ENCODE peak calls at places on chromosomes 13 and 19, in five cellular contexts. R is AG04449, S is GM23338, X is fibroblast of villous mesenchyme, Z is tibial nerve. N is an unnamed sample.

GRCh38 chr19:18156841-18157464 is 4.0 kb downstream of the PIK3R2 start:
- DNase-seq in S (no peak), Z (peak), X (peak), R (peak), N (peak)

GRCh38 chr19:11460207-11460606 is 20.6 kb downstream of the ELAVL3 start:
- DNase-seq in S (no peak), X (no peak), R (no peak), Z (no peak), N (no peak)

GRCh38 chr13:59531571-59532091 is 632.1 kb downstream of the DIAPH3 start:
- DNase-seq in Z (peak), R (peak), X (peak), S (peak), N (peak)

GRCh38 chr19:56133858-56134654 is 7.0 kb upstream of the ZNF444 start:
- DNase-seq in R (no peak), S (no peak), X (no peak), Z (no peak), N (peak)

GRCh38 chr13:96090240-96091101 is 564 bp downstream of the HS6ST3 start:
- DNase-seq in R (no peak), S (peak), Z (no peak), X (no peak), N (peak)

GRCh38 chr13:111156421-111156820 is 41.3 kb downstream of the ARHGEF7 start:
- DNase-seq in Z (no peak), X (peak), R (no peak), S (no peak), N (no peak)

GRCh38 chr19:47495478-47496372 is 11.7 kb upstream of the KPTN start:
- DNase-seq in X (no peak), R (no peak), Z (no peak), S (no peak), N (no peak)

GRCh38 chr13:51019026-51019425 is 92.0 kb downstream of the C13orf42 start:
- DNase-seq in R (no peak), X (no peak), Z (no peak), S (no peak), N (no peak)

GRCh38 chr13:70622785-70623184 is 514.5 kb upstream of the KLHL1 start:
- DNase-seq in Z (no peak), X (no peak), S (no peak), R (no peak), N (no peak)

GRCh38 chr19:604355-604754 is 14.7 kb downstream of the HCN2 start:
- DNase-seq in X (no peak), Z (no peak), S (no peak), R (no peak), N (no peak)
- H3K4me3 ChIP-seq in X (no peak), Z (no peak), S (no peak), R (no peak), N (no peak)

DNA sequence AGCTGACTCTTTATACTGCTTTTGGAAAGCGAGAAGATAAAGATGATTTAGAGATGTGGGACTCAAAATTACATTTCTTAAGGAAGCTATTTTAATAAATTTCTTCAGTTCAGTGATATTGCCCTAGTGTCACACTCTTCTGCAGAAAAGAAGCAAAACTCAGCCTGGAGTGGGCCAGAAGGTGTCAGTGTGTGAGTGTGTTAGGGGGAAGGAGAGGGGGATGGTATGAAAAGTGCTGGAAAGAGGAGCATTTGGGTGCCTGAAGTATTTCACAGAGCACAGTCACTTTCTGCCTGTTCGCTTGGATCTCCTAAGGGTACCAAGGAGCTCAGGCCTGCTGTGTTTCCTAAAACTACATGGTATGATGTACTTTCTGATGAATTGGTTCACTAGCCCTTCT is 84.5 kb upstream of the FRY start:
- DNase-seq in X (peak), Z (no peak), R (no peak), S (no peak), N (no peak)
- TF ChIP-seq CTCF in X (peak), Z (no peak), R (no peak), S (peak), N (no peak)

DNA sequence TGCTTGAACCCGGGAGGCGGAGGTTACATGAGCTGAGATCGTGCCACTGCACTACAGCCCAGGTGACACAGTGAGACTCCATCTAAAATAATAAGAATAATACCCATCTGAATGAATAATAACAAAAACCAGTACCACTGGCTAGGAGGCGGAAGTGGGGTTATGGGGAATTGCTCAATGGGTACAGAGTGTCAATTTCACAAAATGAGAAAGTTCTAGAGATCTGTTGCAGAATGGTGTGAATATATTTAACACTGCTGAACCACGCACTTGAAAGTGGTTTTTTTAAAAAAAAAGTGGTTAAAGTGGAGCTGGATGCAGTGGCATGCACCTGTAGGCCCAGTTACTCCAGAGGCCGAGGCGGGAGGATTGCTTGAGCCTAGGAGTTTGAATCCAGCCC is 18.5 kb downstream of the KLF2 start:
- DNase-seq in R (no peak), Z (no peak), S (no peak), X (no peak), N (no peak)
- H3K4me3 ChIP-seq in R (no peak), Z (no peak), S (no peak), X (no peak), N (no peak)

GRCh38 chr13:109904218-109904617 is 117.8 kb upstream of the IRS2 start:
- DNase-seq in Z (no peak), S (peak), R (no peak), X (no peak), N (peak)
- TF ChIP-seq CTCF in Z (no peak), S (peak), R (no peak), X (no peak), N (no peak)

DNA sequence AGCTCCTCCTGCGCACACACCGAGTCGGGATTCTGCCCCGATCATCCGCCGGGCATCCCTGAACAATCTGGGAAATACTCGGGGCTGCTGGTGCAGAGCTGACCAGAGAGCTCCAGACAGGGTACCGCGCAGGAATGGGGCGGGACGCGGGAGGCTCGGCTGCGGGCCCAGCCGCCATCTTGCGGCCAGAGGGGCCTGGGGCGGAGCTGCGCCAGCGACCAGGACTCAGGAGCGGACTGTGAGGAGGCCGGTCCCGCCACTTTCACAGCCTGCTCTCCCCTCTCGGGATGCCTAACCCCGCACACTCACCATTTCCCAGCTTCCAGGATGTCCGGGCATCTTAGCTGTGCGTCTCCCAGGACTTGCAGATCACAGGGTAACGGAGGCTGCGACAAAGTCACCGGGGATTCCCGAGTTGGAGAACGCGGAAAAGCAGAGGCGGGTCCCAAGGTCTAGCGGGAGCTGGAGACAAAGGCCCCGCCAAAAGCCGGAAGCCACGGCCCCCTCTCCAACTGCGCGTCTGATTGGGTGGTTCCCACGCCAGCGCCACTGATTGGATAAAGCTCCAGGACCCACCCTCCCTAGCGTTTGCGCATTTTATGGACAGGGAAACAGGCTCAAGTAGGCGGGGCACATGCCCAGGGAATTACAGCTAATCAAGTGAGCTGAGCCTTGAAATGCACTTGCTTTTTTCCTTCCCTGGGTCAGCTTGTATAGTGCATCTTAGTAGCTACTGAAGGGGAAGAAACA is 15.8 kb upstream of the ZNF43 start:
- DNase-seq in X (peak), Z (peak), S (peak), R (peak), N (peak)
- H3K4me3 ChIP-seq in X (peak), Z (peak), S (peak), R (peak), N (peak)

DNA sequence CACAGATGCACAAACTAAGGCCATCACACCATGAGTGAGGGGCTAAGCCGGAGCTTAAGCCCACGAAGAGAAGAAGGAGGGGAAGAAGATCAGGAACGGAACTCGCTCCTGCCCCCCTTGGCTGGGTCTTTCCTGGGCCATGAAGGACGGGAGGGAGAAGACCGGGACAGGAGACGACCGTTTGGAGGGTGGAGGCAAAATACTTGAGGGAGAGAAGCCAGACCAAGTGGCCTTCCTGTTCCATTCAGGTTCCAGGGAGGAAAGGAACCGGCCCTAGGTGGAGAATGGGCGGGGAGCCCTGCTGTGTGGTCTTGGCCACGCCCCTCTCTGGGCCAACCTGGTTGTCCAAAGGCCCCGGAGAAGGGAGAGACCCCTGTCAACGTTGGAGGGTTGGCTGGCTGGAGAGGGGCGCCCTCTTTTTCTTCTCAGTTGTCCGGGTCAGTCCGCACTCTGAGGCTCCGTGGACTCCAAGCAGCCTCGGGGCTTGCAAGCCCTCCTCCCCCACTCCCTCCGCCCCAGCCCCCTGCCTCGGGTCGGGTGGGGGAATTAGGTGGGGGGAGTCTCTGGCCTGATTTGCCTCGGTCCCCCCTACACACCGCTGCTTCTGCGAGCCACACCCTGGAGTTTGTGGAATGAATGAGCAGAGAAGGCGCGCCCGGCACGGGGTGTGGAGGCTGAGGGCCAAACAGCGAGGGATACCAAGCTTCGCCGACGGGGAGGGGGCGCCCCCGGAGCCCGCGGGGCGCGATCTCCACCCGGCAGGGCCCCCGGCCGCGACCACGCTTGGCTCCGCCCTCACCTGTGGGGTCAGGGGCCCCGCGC is 771 bp downstream of the FBN3 start:
- DNase-seq in X (no peak), S (peak), R (no peak), Z (no peak), N (no peak)
- TF ChIP-seq CTCF in X (no peak), S (peak), R (no peak), Z (no peak), N (no peak)

DNA sequence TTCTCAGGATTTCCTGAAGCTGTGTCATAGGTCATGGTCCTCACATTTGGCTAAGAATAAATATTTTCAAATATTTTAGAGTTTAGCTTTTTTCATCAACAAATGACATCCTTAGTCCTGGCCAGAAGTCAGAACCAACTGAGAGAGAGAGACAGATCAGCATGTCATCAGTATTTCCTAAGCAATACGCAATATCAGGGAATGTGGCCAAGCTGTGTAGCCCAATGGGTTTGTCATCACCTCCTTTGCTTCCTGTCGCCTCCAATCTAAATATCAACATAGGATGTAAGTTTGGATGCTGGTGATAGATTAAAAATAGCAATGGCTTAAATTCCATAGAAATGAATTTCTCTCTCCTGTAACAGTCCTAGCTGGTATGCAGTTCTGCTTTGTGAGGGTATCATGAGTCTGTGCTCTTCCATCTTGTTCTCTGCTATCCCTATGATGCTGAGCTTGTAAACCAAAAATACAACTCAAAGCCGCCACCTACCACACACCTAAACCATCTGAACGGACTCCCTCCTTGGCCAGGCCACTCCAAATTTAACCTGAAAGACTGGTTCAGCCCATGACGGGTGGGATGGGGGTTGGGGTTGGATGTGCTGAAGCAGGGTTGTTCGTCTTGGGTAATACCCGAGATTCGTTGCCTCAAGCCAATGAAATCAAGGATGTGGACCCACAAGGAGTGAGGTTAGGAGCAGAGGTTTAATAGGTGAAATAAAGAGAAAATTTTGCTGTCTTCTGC is 10.0 kb upstream of the IGSF23 start:
- DNase-seq in Z (no peak), S (no peak), X (peak), R (peak), N (peak)
- H3K4me3 ChIP-seq in Z (no peak), S (no peak), X (no peak), R (no peak), N (no peak)

GRCh38 chr13:113224486-113224885 is 15.1 kb downstream of the CUL4A start:
- DNase-seq in S (no peak), X (no peak), R (no peak), Z (no peak), N (peak)

GRCh38 chr13:113220141-113220598 is 10.8 kb downstream of the CUL4A start:
- DNase-seq in X (no peak), Z (no peak), R (no peak), S (peak), N (no peak)

GRCh38 chr13:113219311-113219940 is 10.0 kb downstream of the CUL4A start:
- DNase-seq in S (no peak), R (no peak), Z (no peak), X (peak), N (no peak)

GRCh38 chr13:113216165-113217056 is 7.0 kb downstream of the CUL4A start:
- DNase-seq in R (no peak), Z (no peak), S (peak), X (peak), N (peak)

GRCh38 chr13:113220877-113221276 is 11.5 kb downstream of the CUL4A start:
- DNase-seq in S (peak), Z (no peak), X (peak), R (no peak), N (no peak)
- TF ChIP-seq CTCF in S (peak), Z (no peak), X (peak), R (peak), N (peak)

N was measured in epithelial cell of esophagus.